ENCODE peak calls at places on chromosome 9, in four cellular contexts. C is mammary epithelial cell, M is fibroblast of lung, I is HepG2. D is an unnamed sample.

GRCh38 chr9:91089405-91090131 is 272.1 kb downstream of the AUH start:
- DNase-seq in M (peak; percentile 83), C (peak; percentile 29), I (peak; percentile 52), D (no peak)

GRCh38 chr9:109816490-109816889 is 36.5 kb downstream of the PALM2AKAP2 start:
- DNase-seq in M (peak; percentile 98), I (peak; percentile 86), C (peak; percentile 94), D (peak; percentile 86)

GRCh38 chr9:79799691-79800345 is 228.1 kb downstream of the TLE4 start:
- DNase-seq in M (peak; percentile 74), C (no peak), I (peak; percentile 13), D (no peak)

GRCh38 chr9:76610009-76610352 is 151.0 kb downstream of the GCNT1 start:
- DNase-seq in I (no peak), C (no peak), M (peak; percentile 92), D (peak; percentile 52)

GRCh38 chr9:115220339-115221009 is 102.5 kb upstream of the TNC start:
- DNase-seq in I (no peak), M (peak; percentile 91), C (peak; percentile 49), D (no peak)

GRCh38 chr9:117763314-117763713 is 59.1 kb downstream of the TLR4 start:
- DNase-seq in C (peak; percentile 63), M (no peak), I (no peak), D (no peak)

GRCh38 chr9:72012642-72013041 is 47.8 kb downstream of the C9orf57 start:
- DNase-seq in C (peak; percentile 23), I (peak; percentile 75), M (no peak), D (no peak)

GRCh38 chr9:10661994-10662393 is 49.2 kb upstream of the PTPRD start:
- DNase-seq in I (no peak), M (no peak), C (no peak), D (no peak)

GRCh38 chr9:78017294-78017693 is 14.3 kb downstream of the GNAQ start:
- DNase-seq in M (no peak), C (no peak), I (no peak), D (no peak)

GRCh38 chr9:7368410-7369292 is 430.9 kb downstream of the DMAC1 start:
- DNase-seq in C (peak; percentile 48), M (peak; percentile 96), I (no peak), D (peak; percentile 67)

GRCh38 chr9:7325980-7326379 is 473.6 kb downstream of the DMAC1 start:
- DNase-seq in C (no peak), M (no peak), I (no peak), D (no peak)

GRCh38 chr9:86685556-86685955 is 261.8 kb downstream of the GAS1 start:
- DNase-seq in C (no peak), I (no peak), M (no peak), D (peak; percentile 65)

GRCh38 chr9:130862747-130863146 is 27.7 kb downstream of the ABL1 start:
- DNase-seq in M (no peak), C (no peak), I (no peak), D (no peak)

GRCh38 chr9:130862217-130862616 is 27.2 kb downstream of the ABL1 start:
- DNase-seq in M (no peak), I (no peak), C (no peak), D (no peak)

GRCh38 chr9:130858734-130859705 is 24.0 kb downstream of the ABL1 start:
- DNase-seq in M (no peak), C (no peak), I (no peak), D (no peak)

GRCh38 chr9:130861372-130862180 is 26.5 kb downstream of the ABL1 start:
- DNase-seq in M (no peak), I (no peak), C (no peak), D (no peak)

GRCh38 chr9:130860458-130861316 is 25.6 kb downstream of the ABL1 start:
- DNase-seq in M (peak; percentile 93), I (no peak), C (no peak), D (peak; percentile 94)
- TF ChIP-seq CTCF in M (peak; percentile 27), I (no peak), C (no peak), D (peak; percentile 54)

GRCh38 chr9:107016383-107016782 is 153.4 kb downstream of the ZNF462 start:
- DNase-seq in I (no peak), C (peak; percentile 31), M (no peak), D (no peak)

GRCh38 chr9:107024193-107024592 is 161.2 kb downstream of the ZNF462 start:
- DNase-seq in C (peak; percentile 16), I (no peak), M (no peak), D (no peak)

GRCh38 chr9:107019216-107019615 is 156.2 kb downstream of the ZNF462 start:
- DNase-seq in I (no peak), M (peak; percentile 41), C (peak; percentile 61), D (peak; percentile 56)

GRCh38 chr9:107020040-107020530 is 157.1 kb downstream of the ZNF462 start:
- DNase-seq in M (peak; percentile 96), C (peak; percentile 87), I (no peak), D (no peak)
- H2AFZ ChIP-seq in M (no peak overlapping the region), C (no peak overlapping the region), I (no peak overlapping the region), D (no peak overlapping the region)

GRCh38 chr9:121748080-121748479 is 96.6 kb downstream of the DAB2IP start:
- DNase-seq in C (peak; percentile 24), I (no peak), M (no peak), D (peak; percentile 96)

GRCh38 chr9:121749614-121750013 is 98.2 kb downstream of the DAB2IP start:
- DNase-seq in I (no peak), C (no peak), M (no peak), D (no peak)

GRCh38 chr9:121750259-121750714 is 98.9 kb downstream of the DAB2IP start:
- DNase-seq in I (no peak), M (no peak), C (no peak), D (no peak)

GRCh38 chr9:121750715-121751623 is 99.5 kb downstream of the DAB2IP start:
- DNase-seq in C (peak; percentile 60), I (peak; percentile 93), M (no peak), D (no peak)

DNA sequence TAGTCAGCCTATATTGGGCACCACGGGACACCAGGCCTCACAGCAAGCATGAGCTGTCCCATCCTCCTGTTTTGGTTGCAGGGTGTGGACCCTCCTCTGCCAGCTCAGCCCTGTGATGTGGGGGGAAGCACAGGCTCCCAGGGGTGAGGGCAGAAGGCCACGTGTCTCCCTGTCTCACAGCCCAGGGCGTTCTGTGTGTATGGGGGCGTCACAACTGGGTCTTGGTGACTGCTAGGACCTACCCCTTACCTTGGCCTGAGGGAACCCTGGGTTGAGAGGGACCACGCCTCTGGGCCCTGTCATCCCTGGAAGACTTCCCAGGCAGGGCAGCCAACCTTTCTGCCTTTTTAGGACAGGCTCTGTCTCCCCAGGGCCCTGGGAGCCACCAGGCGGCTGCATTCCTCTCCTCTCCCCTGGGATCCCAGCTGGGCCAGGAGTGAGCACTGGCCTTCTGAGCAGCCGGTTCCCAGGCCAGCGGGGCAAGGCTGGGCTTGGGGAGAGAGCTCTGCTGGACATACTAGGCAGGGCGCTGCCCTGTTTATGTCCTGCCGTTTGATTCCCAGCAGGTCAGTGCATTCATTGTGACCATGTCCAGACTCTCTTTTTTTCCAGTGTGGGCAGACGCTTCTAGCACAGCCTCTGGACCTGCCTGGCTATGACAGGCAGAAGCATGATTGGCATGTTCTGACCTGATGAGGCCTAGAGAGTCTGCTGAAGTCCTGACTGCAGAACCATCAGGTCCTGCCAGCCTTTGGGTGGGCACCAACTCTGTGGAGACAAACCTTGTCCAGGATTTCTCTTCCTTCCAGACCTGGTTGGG is 97.5 kb downstream of the DAB2IP start:
- DNase-seq in I (peak; percentile 26), M (no peak), C (peak; percentile 58), D (peak; percentile 97)
- H3K4me2 ChIP-seq in I (peak overlapping the region; percentile 70), M (no peak overlapping the region), C (peak overlapping the region; percentile 58), D (peak overlapping the region; percentile 34)

DNA sequence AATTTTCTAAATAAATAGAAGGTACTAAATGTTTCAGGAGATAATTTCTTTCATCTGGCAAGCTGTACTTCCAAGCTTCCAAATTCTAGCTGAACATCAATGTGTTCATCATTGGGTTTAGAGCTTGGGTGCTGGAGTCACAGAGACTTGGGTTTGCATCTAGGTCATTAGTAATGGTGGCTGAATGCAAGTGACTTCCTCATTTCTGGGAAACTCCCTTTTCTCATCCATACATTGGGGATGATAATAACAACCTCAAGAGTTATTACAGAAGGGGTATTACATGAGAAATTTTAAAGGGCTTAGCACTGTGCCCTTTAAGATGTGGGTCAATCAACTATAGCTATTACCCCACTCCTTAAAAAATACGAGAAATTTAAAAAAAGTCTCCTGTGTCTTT is 41.1 kb upstream of the KLF4 start:
- DNase-seq in I (no peak), M (no peak), C (no peak), D (no peak)
- TF ChIP-seq CTCF in I (no peak), M (no peak), C (no peak), D (no peak)

GRCh38 chr9:69546265-69546664 is 125.9 kb downstream of the APBA1 start:
- DNase-seq in M (peak; percentile 8), C (no peak), I (peak; percentile 21), D (no peak)
- H2AFZ ChIP-seq in M (no peak overlapping the region), C (no peak overlapping the region), I (no peak overlapping the region), D (no peak overlapping the region)

DNA sequence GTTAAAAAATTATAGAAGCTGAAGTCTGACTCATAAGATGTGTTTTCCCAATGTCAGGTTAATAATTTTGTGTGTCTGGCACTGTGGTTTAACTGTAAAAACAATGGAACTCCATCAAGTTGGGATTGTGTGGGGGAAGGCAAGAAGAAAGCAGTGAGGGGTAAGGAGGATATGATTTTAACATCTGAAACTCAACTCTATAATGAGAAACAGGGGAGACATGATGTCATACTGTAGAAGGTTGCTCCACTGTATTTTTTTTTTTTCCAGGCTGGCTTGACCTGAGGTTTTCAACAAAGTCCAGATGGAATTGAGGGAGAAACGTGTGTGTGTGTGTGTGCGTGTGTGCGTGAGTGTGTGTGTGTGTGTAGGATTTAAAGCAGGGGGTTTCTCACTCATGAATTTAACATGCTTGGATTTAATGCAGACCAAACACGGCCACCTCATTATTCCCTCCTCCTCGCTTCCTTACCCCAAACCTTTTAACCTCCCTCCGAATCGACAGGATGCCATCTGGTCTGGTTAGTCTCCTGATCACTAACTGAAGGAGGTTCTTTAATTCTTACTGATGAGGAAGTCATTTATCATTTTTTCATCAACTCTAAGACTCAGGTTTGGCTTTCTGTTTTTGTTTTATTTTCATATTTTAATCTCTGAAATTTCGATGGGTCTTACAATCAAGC is 140.2 kb upstream of the LPAR1 start:
- DNase-seq in C (no peak), M (peak; percentile 92), I (no peak), D (peak; percentile 17)
- H3K4me2 ChIP-seq in C (no peak overlapping the region), M (peak overlapping the region; percentile 46), I (no peak overlapping the region), D (peak overlapping the region; percentile 78)

GRCh38 chr9:131346559-131346958 is 47.3 kb upstream of the PRRC2B start:
- DNase-seq in I (no peak), M (no peak), C (no peak), D (no peak)

GRCh38 chr9:131347376-131348020 is 46.4 kb upstream of the PRRC2B start:
- DNase-seq in I (no peak), M (no peak), C (no peak), D (no peak)

GRCh38 chr9:131349522-131349880 is 44.4 kb upstream of the PRRC2B start:
- DNase-seq in I (no peak), C (no peak), M (no peak), D (no peak)

GRCh38 chr9:131348631-131349521 is 45.0 kb upstream of the PRRC2B start:
- DNase-seq in I (no peak), C (no peak), M (no peak), D (no peak)

DNA sequence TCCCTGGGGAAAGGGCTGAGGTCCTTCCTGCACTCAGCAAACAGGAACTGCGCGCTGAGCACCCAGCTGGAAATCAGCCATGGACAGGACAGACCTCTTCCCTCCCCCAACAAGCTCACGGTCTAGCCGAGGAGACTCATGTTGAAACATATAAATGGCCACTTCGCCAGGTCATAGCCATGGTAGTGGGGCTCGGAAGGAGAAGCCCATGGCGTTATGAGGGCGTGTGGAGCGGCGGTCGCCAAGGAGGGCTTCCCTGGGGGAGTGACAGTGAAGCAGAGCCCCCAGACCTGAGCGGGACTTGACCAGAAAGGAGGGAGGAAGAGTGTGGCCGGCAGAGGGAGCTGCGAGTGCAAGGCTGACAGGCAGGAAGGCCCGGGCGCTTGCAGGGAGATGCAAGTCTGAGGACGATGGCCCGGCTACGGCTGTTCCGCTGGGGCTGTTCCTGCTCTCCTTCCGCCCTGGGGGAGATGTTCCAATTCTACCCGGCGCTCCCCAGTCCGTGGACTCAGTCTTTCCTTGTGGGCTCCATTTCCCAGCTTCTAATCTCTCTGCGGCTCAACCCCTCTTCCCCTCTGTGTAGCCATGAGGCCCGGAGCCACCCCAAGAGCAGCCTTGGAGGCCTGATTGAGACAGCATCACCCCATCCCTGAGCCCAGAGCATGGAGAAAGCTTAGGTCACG is 43.9 kb upstream of the PRRC2B start:
- DNase-seq in I (peak; percentile 62), M (peak; percentile 84), C (peak; percentile 58), D (peak; percentile 95)
- TF ChIP-seq CTCF in I (peak; percentile 97), M (peak; percentile 83), C (peak; percentile 75), D (peak; percentile 82)

D was measured in osteoblast.